ENCODE peak calls at places on chromosomes 11 and 22, in ten cellular contexts. One of them, this sample, is unnamed.

GRCh38 chr11:129267716-129268115 is 75.6 kb upstream of the ARHGAP32 start:
- DNase-seq in AG04450: no peak
- DNase-seq in RWPE1: no peak
- DNase-seq in AG08395: no peak
- DNase-seq in C1 segment of cervical spinal cord: no peak
- DNase-seq in stimulated activated CD8-positive, alpha-beta memory T cell treated with anti-CD3 and anti-CD28 coated beads, Interleukin-7, amount 100 ng/mL, for 4 hours: no peak
- DNase-seq in erythroblast: no peak
- DNase-seq in GM04504: no peak
- DNase-seq in fibroblast of the aortic adventitia: no peak
- DNase-seq in astrocyte of the spinal cord: no peak
- DNase-seq in this sample: no peak

GRCh38 chr22:37417737-37418348 is 9.4 kb downstream of the ELFN2 start:
- DNase-seq in AG04450: no peak
- DNase-seq in RWPE1: no peak
- DNase-seq in fibroblast of the aortic adventitia: no peak
- DNase-seq in AG08395: no peak
- DNase-seq in C1 segment of cervical spinal cord: no peak
- DNase-seq in erythroblast: no peak
- DNase-seq in GM04504: no peak
- DNase-seq in stimulated activated CD8-positive, alpha-beta memory T cell treated with anti-CD3 and anti-CD28 coated beads, Interleukin-7, amount 100 ng/mL, for 4 hours: no peak
- DNase-seq in astrocyte of the spinal cord: no peak
- DNase-seq in this sample: no peak

GRCh38 chr11:28911829-28912228 is 803.6 kb downstream of the METTL15 start:
- DNase-seq in RWPE1: no peak
- DNase-seq in stimulated activated CD8-positive, alpha-beta memory T cell treated with anti-CD3 and anti-CD28 coated beads, Interleukin-7, amount 100 ng/mL, for 4 hours: no peak
- DNase-seq in AG04450: no peak
- DNase-seq in erythroblast: no peak
- DNase-seq in fibroblast of the aortic adventitia: no peak
- DNase-seq in AG08395: no peak
- DNase-seq in GM04504: no peak
- DNase-seq in C1 segment of cervical spinal cord: no peak
- DNase-seq in astrocyte of the spinal cord: no peak
- DNase-seq in this sample: no peak

GRCh38 chr11:87743002-87743401 is 432.2 kb downstream of the RAB38 start:
- DNase-seq in C1 segment of cervical spinal cord: no peak
- DNase-seq in astrocyte of the spinal cord: no peak
- DNase-seq in AG04450: no peak
- DNase-seq in AG08395: no peak
- DNase-seq in RWPE1: no peak
- DNase-seq in stimulated activated CD8-positive, alpha-beta memory T cell treated with anti-CD3 and anti-CD28 coated beads, Interleukin-7, amount 100 ng/mL, for 4 hours: no peak
- DNase-seq in GM04504: no peak
- DNase-seq in fibroblast of the aortic adventitia: no peak
- DNase-seq in erythroblast: peak; percentile 7
- DNase-seq in this sample: no peak

GRCh38 chr11:45982656-45983470 is 60.4 kb downstream of the LARGE2 start:
- DNase-seq in fibroblast of the aortic adventitia: peak; percentile 82
- DNase-seq in AG08395: peak; percentile 75
- DNase-seq in astrocyte of the spinal cord: peak; percentile 87
- DNase-seq in stimulated activated CD8-positive, alpha-beta memory T cell treated with anti-CD3 and anti-CD28 coated beads, Interleukin-7, amount 100 ng/mL, for 4 hours: no peak
- DNase-seq in erythroblast: peak; percentile 54
- DNase-seq in RWPE1: peak; percentile 75
- DNase-seq in GM04504: no peak
- DNase-seq in AG04450: peak; percentile 72
- DNase-seq in C1 segment of cervical spinal cord: no peak
- DNase-seq in this sample: peak; percentile 57

GRCh38 chr11:396511-396947 is 2.5 kb downstream of the PKP3 start:
- DNase-seq in GM04504: no peak
- DNase-seq in fibroblast of the aortic adventitia: peak; percentile 20
- DNase-seq in RWPE1: peak; percentile 28
- DNase-seq in AG04450: no peak
- DNase-seq in astrocyte of the spinal cord: no peak
- DNase-seq in stimulated activated CD8-positive, alpha-beta memory T cell treated with anti-CD3 and anti-CD28 coated beads, Interleukin-7, amount 100 ng/mL, for 4 hours: no peak
- DNase-seq in AG08395: peak; percentile 41
- DNase-seq in erythroblast: peak; percentile 30
- DNase-seq in C1 segment of cervical spinal cord: no peak
- DNase-seq in this sample: no peak

GRCh38 chr22:30829901-30830550 is 135.4 kb downstream of the OSBP2 start:
- DNase-seq in stimulated activated CD8-positive, alpha-beta memory T cell treated with anti-CD3 and anti-CD28 coated beads, Interleukin-7, amount 100 ng/mL, for 4 hours: no peak
- DNase-seq in AG04450: peak; percentile 68
- DNase-seq in AG08395: peak; percentile 90
- DNase-seq in erythroblast: no peak
- DNase-seq in RWPE1: peak; percentile 88
- DNase-seq in C1 segment of cervical spinal cord: no peak
- DNase-seq in astrocyte of the spinal cord: peak; percentile 87
- DNase-seq in GM04504: peak; percentile 94
- DNase-seq in fibroblast of the aortic adventitia: peak; percentile 96
- DNase-seq in this sample: peak; percentile 89

GRCh38 chr11:44842219-44842618 is 108.5 kb downstream of the TP53I11 start:
- DNase-seq in GM04504: peak; percentile 85
- DNase-seq in fibroblast of the aortic adventitia: peak; percentile 85
- DNase-seq in AG04450: peak; percentile 90
- DNase-seq in AG08395: peak; percentile 92
- DNase-seq in stimulated activated CD8-positive, alpha-beta memory T cell treated with anti-CD3 and anti-CD28 coated beads, Interleukin-7, amount 100 ng/mL, for 4 hours: no peak
- DNase-seq in astrocyte of the spinal cord: peak; percentile 85
- DNase-seq in C1 segment of cervical spinal cord: no peak
- DNase-seq in erythroblast: no peak
- DNase-seq in RWPE1: no peak
- DNase-seq in this sample: peak; percentile 59

GRCh38 chr11:34238533-34238932 is 119.3 kb downstream of the ABTB2 start:
- DNase-seq in erythroblast: no peak
- DNase-seq in RWPE1: peak; percentile 27
- DNase-seq in AG04450: no peak
- DNase-seq in astrocyte of the spinal cord: no peak
- DNase-seq in fibroblast of the aortic adventitia: peak; percentile 60
- DNase-seq in C1 segment of cervical spinal cord: no peak
- DNase-seq in stimulated activated CD8-positive, alpha-beta memory T cell treated with anti-CD3 and anti-CD28 coated beads, Interleukin-7, amount 100 ng/mL, for 4 hours: no peak
- DNase-seq in GM04504: no peak
- DNase-seq in AG08395: no peak
- DNase-seq in this sample: no peak

GRCh38 chr11:67409261-67409666 is 5.4 kb downstream of the TBC1D10C start:
- DNase-seq in stimulated activated CD8-positive, alpha-beta memory T cell treated with anti-CD3 and anti-CD28 coated beads, Interleukin-7, amount 100 ng/mL, for 4 hours: no peak
- DNase-seq in AG08395: no peak
- DNase-seq in erythroblast: no peak
- DNase-seq in fibroblast of the aortic adventitia: no peak
- DNase-seq in RWPE1: no peak
- DNase-seq in GM04504: no peak
- DNase-seq in C1 segment of cervical spinal cord: no peak
- DNase-seq in astrocyte of the spinal cord: no peak
- DNase-seq in AG04450: no peak
- DNase-seq in this sample: no peak

GRCh38 chr11:76107946-76108345 is 98.4 kb downstream of the WNT11 start:
- DNase-seq in AG08395: peak; percentile 53
- DNase-seq in C1 segment of cervical spinal cord: no peak
- DNase-seq in RWPE1: no peak
- DNase-seq in stimulated activated CD8-positive, alpha-beta memory T cell treated with anti-CD3 and anti-CD28 coated beads, Interleukin-7, amount 100 ng/mL, for 4 hours: no peak
- DNase-seq in fibroblast of the aortic adventitia: peak; percentile 59
- DNase-seq in GM04504: no peak
- DNase-seq in AG04450: no peak
- DNase-seq in astrocyte of the spinal cord: no peak
- DNase-seq in erythroblast: no peak
- DNase-seq in this sample: no peak

GRCh38 chr11:8019671-8020597 is 32.8 kb downstream of the EIF3F start:
- DNase-seq in AG08395: peak; percentile 60
- DNase-seq in astrocyte of the spinal cord: peak; percentile 9
- DNase-seq in fibroblast of the aortic adventitia: peak; percentile 41
- DNase-seq in stimulated activated CD8-positive, alpha-beta memory T cell treated with anti-CD3 and anti-CD28 coated beads, Interleukin-7, amount 100 ng/mL, for 4 hours: no peak
- DNase-seq in AG04450: no peak
- DNase-seq in GM04504: no peak
- DNase-seq in RWPE1: peak; percentile 11
- DNase-seq in C1 segment of cervical spinal cord: no peak
- DNase-seq in erythroblast: no peak
- DNase-seq in this sample: peak; percentile 36

GRCh38 chr11:20066783-20067156 is 93.5 kb downstream of the DBX1 start:
- DNase-seq in erythroblast: no peak
- DNase-seq in AG08395: no peak
- DNase-seq in fibroblast of the aortic adventitia: no peak
- DNase-seq in stimulated activated CD8-positive, alpha-beta memory T cell treated with anti-CD3 and anti-CD28 coated beads, Interleukin-7, amount 100 ng/mL, for 4 hours: no peak
- DNase-seq in C1 segment of cervical spinal cord: no peak
- DNase-seq in AG04450: no peak
- DNase-seq in GM04504: no peak
- DNase-seq in astrocyte of the spinal cord: no peak
- DNase-seq in RWPE1: no peak
- DNase-seq in this sample: no peak

GRCh38 chr22:44409691-44410316 is 88.2 kb downstream of the RTL6 start:
- DNase-seq in AG04450: no peak
- DNase-seq in astrocyte of the spinal cord: no peak
- DNase-seq in GM04504: no peak
- DNase-seq in erythroblast: no peak
- DNase-seq in RWPE1: no peak
- DNase-seq in AG08395: no peak
- DNase-seq in fibroblast of the aortic adventitia: no peak
- DNase-seq in stimulated activated CD8-positive, alpha-beta memory T cell treated with anti-CD3 and anti-CD28 coated beads, Interleukin-7, amount 100 ng/mL, for 4 hours: no peak
- DNase-seq in C1 segment of cervical spinal cord: no peak
- DNase-seq in this sample: no peak

This sample was measured in amniotic stem cell.